ENCODE peak calls at places on chromosome 4, in four cellular contexts. C, J, I and L are unnamed samples.

GRCh38 chr4:48255959-48256342 is 13.7 kb downstream of the TEC start:
- DNase-seq in C (no peak), J (no peak), I (no peak), L (no peak)

GRCh38 chr4:53734584-53735363 is 143.5 kb upstream of the LNX1 start:
- DNase-seq in C (no peak), J (no peak), I (no peak), L (no peak)

GRCh38 chr4:101784957-101785356 is 5.6 kb upstream of the BANK1 start:
- DNase-seq in C (no peak), J (no peak), I (no peak), L (no peak)

GRCh38 chr4:80201326-80202151 is 4.2 kb downstream of the PRDM8 start:
- DNase-seq in C (no peak), J (peak; percentile 69), I (no peak), L (no peak)

GRCh38 chr4:106708604-106708876 is 327.6 kb downstream of the DKK2 start:
- DNase-seq in C (no peak), J (no peak), I (no peak), L (no peak)

GRCh38 chr4:4334798-4335520 is 44.9 kb downstream of the ZBTB49 start:
- DNase-seq in C (peak; percentile 75), J (peak; percentile 63), I (no peak), L (peak; percentile 67)

GRCh38 chr4:58560736-58561135 is 1450.6 kb upstream of the IGFBP7 start:
- DNase-seq in C (no peak), J (no peak), I (no peak), L (no peak)

GRCh38 chr4:41142946-41143720 is 71.2 kb downstream of the APBB2 start:
- DNase-seq in C (no peak), J (no peak), I (peak; percentile 63), L (peak; percentile 40)

DNA sequence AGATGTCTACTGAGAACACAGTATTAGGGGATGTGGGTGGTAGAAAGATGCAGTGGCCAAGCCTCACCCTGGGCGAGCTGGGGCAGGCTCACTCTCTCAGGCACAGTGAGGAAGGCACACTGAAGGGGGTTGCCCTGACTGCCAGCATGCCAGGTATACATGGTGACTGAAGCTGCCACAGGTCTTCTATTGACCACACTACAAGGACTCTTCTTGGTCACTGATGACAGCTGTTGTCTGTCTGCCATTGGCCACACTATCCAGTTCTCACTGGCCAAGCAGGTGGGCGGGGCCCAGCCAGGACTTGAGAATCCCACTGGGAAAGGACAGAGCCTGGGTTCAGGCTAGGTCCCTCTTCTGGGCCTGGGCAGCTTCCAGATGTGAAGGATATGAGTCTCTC is 39.7 kb upstream of the TBC1D14 start:
- DNase-seq in C (no peak), J (no peak), I (no peak), L (no peak)
- H3K4me1 ChIP-seq in C (no peaks in the 10 kb centered on the region), J (no peaks in the 10 kb centered on the region), I (peaks cover 26% of the 10 kb centered on the region), L (no peaks in the 10 kb centered on the region)

GRCh38 chr4:28811025-28811424 is 1909.1 kb upstream of the PCDH7 start:
- DNase-seq in C (no peak), J (no peak), I (no peak), L (no peak)
- H3K9me3 ChIP-seq in C (no peaks in the 10 kb centered on the region), J (no peaks in the 10 kb centered on the region), I (peaks cover 22% of the 10 kb centered on the region), L (no peaks in the 10 kb centered on the region)

GRCh38 chr4:8705161-8706145 is 112.9 kb downstream of the CPZ start:
- DNase-seq in C (no peak), J (no peak), I (peak; percentile 8), L (no peak)
- TF ChIP-seq CTCF in C (no peak), J (no peak), I (no peak), L (no peak)

DNA sequence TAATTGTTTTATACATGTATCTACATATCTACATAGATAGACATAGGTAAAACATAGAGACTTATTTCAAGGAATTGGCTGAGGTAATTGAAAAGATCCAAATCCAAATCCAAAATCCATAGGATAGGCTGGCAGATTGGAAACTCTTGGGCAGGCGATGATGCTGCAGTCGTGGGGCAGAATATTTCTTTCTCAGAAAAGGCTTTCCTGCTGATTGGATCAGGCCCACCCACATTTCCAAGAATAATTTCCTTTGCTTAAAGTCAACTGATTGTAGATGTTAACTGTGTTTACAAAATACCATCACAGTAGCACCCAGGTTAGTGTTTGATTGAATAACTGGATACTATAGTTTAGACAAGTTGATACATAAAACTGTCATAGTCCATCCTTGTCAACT is 27.2 kb downstream of the STIM2 start:
- DNase-seq in C (no peak), J (no peak), I (no peak), L (no peak)
- H3K4me1 ChIP-seq in C (no peaks in the 10 kb centered on the region), J (peaks cover 6% of the 10 kb centered on the region), I (peaks cover 25% of the 10 kb centered on the region), L (no peaks in the 10 kb centered on the region)

GRCh38 chr4:97300561-97300960 is 842.7 kb downstream of the STPG2 start:
- DNase-seq in C (no peak), J (no peak), I (no peak), L (no peak)
- H3K9me3 ChIP-seq in C (no peaks in the 10 kb centered on the region), J (no peaks in the 10 kb centered on the region), I (peaks cover 17% of the 10 kb centered on the region), L (no peaks in the 10 kb centered on the region)